ENCODE peak calls at places on chromosomes 7 and 10, in six cellular contexts. One of them, this sample, is unnamed.

GRCh38 chr10:63376560-63377304 is 89.0 kb downstream of the JMJD1C start:
- DNase-seq in cardiac muscle cell: peak
- DNase-seq in foreskin fibroblast: peak
- DNase-seq in astrocyte of the cerebellum: no peak
- DNase-seq in cardiac fibroblast: peak
- DNase-seq in hepatocyte: no peak
- DNase-seq in this sample: peak

GRCh38 chr10:43324847-43325246 is 46.6 kb upstream of the FXYD4 start:
- DNase-seq in astrocyte of the cerebellum: no peak
- DNase-seq in cardiac fibroblast: no peak
- DNase-seq in hepatocyte: no peak
- DNase-seq in cardiac muscle cell: no peak
- DNase-seq in foreskin fibroblast: no peak
- DNase-seq in this sample: no peak

GRCh38 chr10:26468691-26469090 is 30.6 kb downstream of the APBB1IP start:
- DNase-seq in astrocyte of the cerebellum: no peak
- DNase-seq in cardiac muscle cell: no peak
- DNase-seq in cardiac fibroblast: no peak
- DNase-seq in hepatocyte: no peak
- DNase-seq in foreskin fibroblast: no peak
- DNase-seq in this sample: no peak

GRCh38 chr10:111725035-111725434 is 458.5 kb downstream of the GPAM start:
- DNase-seq in cardiac fibroblast: no peak
- DNase-seq in foreskin fibroblast: no peak
- DNase-seq in cardiac muscle cell: no peak
- DNase-seq in astrocyte of the cerebellum: no peak
- DNase-seq in hepatocyte: no peak
- DNase-seq in this sample: no peak

GRCh38 chr7:51255536-51256243 is 60.9 kb downstream of the COBL start:
- DNase-seq in astrocyte of the cerebellum: no peak
- DNase-seq in foreskin fibroblast: no peak
- DNase-seq in cardiac muscle cell: no peak
- DNase-seq in cardiac fibroblast: no peak
- DNase-seq in hepatocyte: no peak
- DNase-seq in this sample: peak

GRCh38 chr10:89301721-89302445 is at the start of gene IFIT2:
- DNase-seq in cardiac muscle cell: peak
- DNase-seq in hepatocyte: peak
- DNase-seq in astrocyte of the cerebellum: peak
- DNase-seq in cardiac fibroblast: peak
- DNase-seq in foreskin fibroblast: peak
- DNase-seq in this sample: peak

GRCh38 chr7:32070051-32070405 is 179 bp downstream of the PDE1C start:
- DNase-seq in foreskin fibroblast: no peak
- DNase-seq in hepatocyte: no peak
- DNase-seq in cardiac muscle cell: no peak
- DNase-seq in astrocyte of the cerebellum: no peak
- DNase-seq in cardiac fibroblast: no peak
- DNase-seq in this sample: no peak

GRCh38 chr7:30996883-30997282 is 33.1 kb downstream of the GHRHR start:
- DNase-seq in hepatocyte: no peak
- DNase-seq in astrocyte of the cerebellum: no peak
- DNase-seq in cardiac fibroblast: no peak
- DNase-seq in foreskin fibroblast: no peak
- DNase-seq in cardiac muscle cell: no peak
- DNase-seq in this sample: peak

GRCh38 chr7:40704172-40704571 is 569.4 kb downstream of the SUGCT start:
- DNase-seq in hepatocyte: no peak
- DNase-seq in astrocyte of the cerebellum: no peak
- DNase-seq in cardiac muscle cell: no peak
- DNase-seq in foreskin fibroblast: no peak
- DNase-seq in cardiac fibroblast: no peak
- DNase-seq in this sample: no peak

GRCh38 chr7:107982918-107983389 is 20.0 kb downstream of the LAMB1 start:
- DNase-seq in cardiac fibroblast: peak
- DNase-seq in cardiac muscle cell: no peak
- DNase-seq in hepatocyte: peak
- DNase-seq in foreskin fibroblast: no peak
- DNase-seq in astrocyte of the cerebellum: no peak
- DNase-seq in this sample: no peak

GRCh38 chr7:17912050-17912449 is 28.2 kb downstream of the SNX13 start:
- DNase-seq in astrocyte of the cerebellum: no peak
- DNase-seq in hepatocyte: no peak
- DNase-seq in cardiac muscle cell: no peak
- DNase-seq in cardiac fibroblast: no peak
- DNase-seq in foreskin fibroblast: no peak
- DNase-seq in this sample: no peak

GRCh38 chr10:104150206-104150605 is 28.2 kb downstream of the SFR1 start:
- DNase-seq in hepatocyte: no peak
- DNase-seq in foreskin fibroblast: no peak
- DNase-seq in astrocyte of the cerebellum: no peak
- DNase-seq in cardiac muscle cell: no peak
- DNase-seq in cardiac fibroblast: no peak
- DNase-seq in this sample: peak

GRCh38 chr10:86155034-86155656 is 211.4 kb downstream of the GRID1 start:
- DNase-seq in astrocyte of the cerebellum: no peak
- DNase-seq in hepatocyte: no peak
- DNase-seq in foreskin fibroblast: no peak
- DNase-seq in cardiac muscle cell: no peak
- DNase-seq in cardiac fibroblast: no peak
- DNase-seq in this sample: no peak

GRCh38 chr10:34922138-34922537 is 107.0 kb upstream of the PARD3 start:
- DNase-seq in hepatocyte: no peak
- DNase-seq in cardiac muscle cell: no peak
- DNase-seq in astrocyte of the cerebellum: no peak
- DNase-seq in cardiac fibroblast: peak
- DNase-seq in foreskin fibroblast: peak
- DNase-seq in this sample: peak

GRCh38 chr10:116769791-116770190 is 27.4 kb upstream of the HSPA12A start:
- DNase-seq in hepatocyte: no peak
- DNase-seq in cardiac fibroblast: peak
- DNase-seq in cardiac muscle cell: peak
- DNase-seq in astrocyte of the cerebellum: no peak
- DNase-seq in foreskin fibroblast: peak
- DNase-seq in this sample: peak

GRCh38 chr7:75872073-75872782 is 6.6 kb upstream of the RHBDD2 start:
- DNase-seq in foreskin fibroblast: no peak
- DNase-seq in hepatocyte: no peak
- DNase-seq in astrocyte of the cerebellum: no peak
- DNase-seq in cardiac muscle cell: no peak
- DNase-seq in cardiac fibroblast: peak
- DNase-seq in this sample: no peak

GRCh38 chr10:131871673-131872005 is 29.2 kb upstream of the PPP2R2D start:
- DNase-seq in hepatocyte: no peak
- DNase-seq in cardiac fibroblast: no peak
- DNase-seq in foreskin fibroblast: no peak
- DNase-seq in astrocyte of the cerebellum: no peak
- DNase-seq in cardiac muscle cell: no peak
- DNase-seq in this sample: no peak

GRCh38 chr7:65840446-65840845 is 32.4 kb upstream of the VKORC1L1 start:
- DNase-seq in cardiac fibroblast: no peak
- DNase-seq in astrocyte of the cerebellum: no peak
- DNase-seq in foreskin fibroblast: no peak
- DNase-seq in hepatocyte: peak
- DNase-seq in cardiac muscle cell: peak
- DNase-seq in this sample: peak

GRCh38 chr7:158018971-158019645 is 568.5 kb downstream of the PTPRN2 start:
- DNase-seq in hepatocyte: no peak
- DNase-seq in cardiac fibroblast: no peak
- DNase-seq in astrocyte of the cerebellum: no peak
- DNase-seq in foreskin fibroblast: no peak
- DNase-seq in cardiac muscle cell: no peak
- DNase-seq in this sample: no peak

GRCh38 chr7:17520941-17521340 is 222.5 kb downstream of the AHR start:
- DNase-seq in cardiac fibroblast: peak
- DNase-seq in hepatocyte: no peak
- DNase-seq in foreskin fibroblast: no peak
- DNase-seq in astrocyte of the cerebellum: no peak
- DNase-seq in cardiac muscle cell: no peak
- DNase-seq in this sample: no peak

GRCh38 chr10:7797582-7797981 is 9.6 kb downstream of the ATP5F1C start:
- DNase-seq in cardiac muscle cell: peak
- DNase-seq in cardiac fibroblast: peak
- DNase-seq in hepatocyte: peak
- DNase-seq in astrocyte of the cerebellum: peak
- DNase-seq in foreskin fibroblast: peak
- DNase-seq in this sample: peak

GRCh38 chr10:33286186-33286934 is 48.1 kb downstream of the NRP1 start:
- DNase-seq in foreskin fibroblast: no peak
- DNase-seq in astrocyte of the cerebellum: no peak
- DNase-seq in hepatocyte: no peak
- DNase-seq in cardiac fibroblast: no peak
- DNase-seq in cardiac muscle cell: no peak
- DNase-seq in this sample: no peak

GRCh38 chr7:115094163-115094562 is 172.3 kb downstream of the MDFIC start:
- DNase-seq in astrocyte of the cerebellum: no peak
- DNase-seq in cardiac muscle cell: peak
- DNase-seq in foreskin fibroblast: peak
- DNase-seq in cardiac fibroblast: peak
- DNase-seq in hepatocyte: no peak
- DNase-seq in this sample: peak

GRCh38 chr7:21944616-21945373 is 904 bp downstream of the CDCA7L start:
- DNase-seq in hepatocyte: peak
- DNase-seq in astrocyte of the cerebellum: peak
- DNase-seq in foreskin fibroblast: no peak
- DNase-seq in cardiac fibroblast: no peak
- DNase-seq in cardiac muscle cell: peak
- DNase-seq in this sample: peak

GRCh38 chr10:62853710-62854109 is 37.5 kb upstream of the EGR2 start:
- DNase-seq in astrocyte of the cerebellum: no peak
- DNase-seq in hepatocyte: no peak
- DNase-seq in foreskin fibroblast: no peak
- DNase-seq in cardiac fibroblast: no peak
- DNase-seq in cardiac muscle cell: no peak
- DNase-seq in this sample: no peak

GRCh38 chr7:45869426-45869825 is 3.5 kb downstream of the CCDC201 start:
- DNase-seq in astrocyte of the cerebellum: no peak
- DNase-seq in cardiac fibroblast: no peak
- DNase-seq in cardiac muscle cell: peak
- DNase-seq in hepatocyte: no peak
- DNase-seq in foreskin fibroblast: no peak
- DNase-seq in this sample: peak

GRCh38 chr10:131858118-131858515 is 42.7 kb upstream of the PPP2R2D start:
- DNase-seq in foreskin fibroblast: no peak
- DNase-seq in cardiac fibroblast: no peak
- DNase-seq in cardiac muscle cell: no peak
- DNase-seq in hepatocyte: no peak
- DNase-seq in astrocyte of the cerebellum: no peak
- DNase-seq in this sample: no peak

DNA sequence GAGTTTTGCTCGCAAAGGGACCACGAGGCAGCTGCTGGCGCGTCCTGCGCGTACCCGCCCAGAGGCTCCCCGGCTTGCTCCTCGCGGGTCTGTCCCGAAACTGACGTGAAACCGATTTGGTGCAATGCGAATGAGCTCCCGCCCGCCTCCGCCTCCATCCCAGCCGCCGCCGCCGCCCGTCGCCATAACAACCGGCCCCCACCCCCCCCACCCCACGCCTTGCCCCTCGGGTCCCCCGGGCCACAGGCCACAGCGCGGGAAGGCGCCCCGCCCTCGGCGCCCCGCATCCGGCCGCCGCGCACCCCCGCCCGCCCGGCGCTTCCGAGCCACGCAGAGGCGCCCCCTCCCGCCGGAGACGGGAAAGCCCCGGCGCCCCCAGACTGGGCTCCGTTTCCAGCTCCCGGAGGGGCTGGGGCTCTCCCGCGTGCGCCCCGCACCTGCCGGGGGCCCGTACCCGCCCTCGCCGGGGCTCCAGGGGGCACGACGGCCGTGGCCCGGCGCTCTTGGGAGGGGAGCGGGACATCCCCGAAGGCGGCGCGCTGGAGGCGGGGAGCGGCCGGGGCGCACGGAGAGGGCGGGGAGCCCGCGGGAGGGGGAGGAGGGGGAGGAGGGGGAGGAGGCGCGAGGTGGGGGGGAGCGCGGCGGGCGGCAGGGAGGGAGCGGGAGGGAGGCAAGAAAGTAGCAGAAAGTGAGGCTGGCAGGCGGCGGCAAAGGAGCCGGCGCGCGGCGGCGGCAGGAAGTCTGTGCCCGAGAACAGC is at the start of gene CAMK1D:
- DNase-seq in astrocyte of the cerebellum: peak
- DNase-seq in hepatocyte: peak
- DNase-seq in foreskin fibroblast: peak
- DNase-seq in cardiac muscle cell: peak
- DNase-seq in cardiac fibroblast: peak
- DNase-seq in this sample: peak
- TF ChIP-seq CTCF in astrocyte of the cerebellum: no peak
- TF ChIP-seq CTCF in hepatocyte: peak
- TF ChIP-seq CTCF in foreskin fibroblast: peak
- TF ChIP-seq CTCF in cardiac muscle cell: no peak
- TF ChIP-seq CTCF in cardiac fibroblast: no peak
- TF ChIP-seq CTCF in this sample: peak

GRCh38 chr10:48238826-48239520 is 35.5 kb downstream of the FRMPD2 start:
- DNase-seq in cardiac fibroblast: no peak
- DNase-seq in hepatocyte: no peak
- DNase-seq in cardiac muscle cell: no peak
- DNase-seq in astrocyte of the cerebellum: no peak
- DNase-seq in foreskin fibroblast: no peak
- DNase-seq in this sample: no peak
- TF ChIP-seq CTCF in cardiac fibroblast: no peak
- TF ChIP-seq CTCF in hepatocyte: no peak
- TF ChIP-seq CTCF in cardiac muscle cell: no peak
- TF ChIP-seq CTCF in astrocyte of the cerebellum: no peak
- TF ChIP-seq CTCF in foreskin fibroblast: no peak
- TF ChIP-seq CTCF in this sample: no peak

GRCh38 chr10:99484626-99485581 is 47.8 kb upstream of the NKX2-3 start:
- DNase-seq in cardiac muscle cell: no peak
- DNase-seq in foreskin fibroblast: no peak
- DNase-seq in astrocyte of the cerebellum: no peak
- DNase-seq in hepatocyte: no peak
- DNase-seq in cardiac fibroblast: no peak
- DNase-seq in this sample: peak
- TF ChIP-seq CTCF in cardiac muscle cell: no peak
- TF ChIP-seq CTCF in foreskin fibroblast: no peak
- TF ChIP-seq CTCF in astrocyte of the cerebellum: no peak
- TF ChIP-seq CTCF in hepatocyte: peak
- TF ChIP-seq CTCF in cardiac fibroblast: no peak
- TF ChIP-seq CTCF in this sample: peak

GRCh38 chr10:77493239-77493806 is 144.3 kb downstream of the KCNMA1 start:
- DNase-seq in hepatocyte: no peak
- DNase-seq in cardiac fibroblast: no peak
- DNase-seq in astrocyte of the cerebellum: no peak
- DNase-seq in cardiac muscle cell: no peak
- DNase-seq in foreskin fibroblast: no peak
- DNase-seq in this sample: no peak

GRCh38 chr10:77490915-77491314 is 146.7 kb downstream of the KCNMA1 start:
- DNase-seq in cardiac muscle cell: no peak
- DNase-seq in foreskin fibroblast: no peak
- DNase-seq in hepatocyte: no peak
- DNase-seq in astrocyte of the cerebellum: peak
- DNase-seq in cardiac fibroblast: peak
- DNase-seq in this sample: no peak

GRCh38 chr10:77496941-77497420 is 140.6 kb downstream of the KCNMA1 start:
- DNase-seq in cardiac fibroblast: no peak
- DNase-seq in cardiac muscle cell: no peak
- DNase-seq in hepatocyte: no peak
- DNase-seq in astrocyte of the cerebellum: no peak
- DNase-seq in foreskin fibroblast: no peak
- DNase-seq in this sample: peak

GRCh38 chr10:77494789-77495541 is 142.6 kb downstream of the KCNMA1 start:
- DNase-seq in astrocyte of the cerebellum: no peak
- DNase-seq in cardiac fibroblast: no peak
- DNase-seq in foreskin fibroblast: no peak
- DNase-seq in cardiac muscle cell: no peak
- DNase-seq in hepatocyte: no peak
- DNase-seq in this sample: no peak

GRCh38 chr10:77493851-77494788 is 143.5 kb downstream of the KCNMA1 start:
- DNase-seq in cardiac muscle cell: peak
- DNase-seq in astrocyte of the cerebellum: peak
- DNase-seq in hepatocyte: peak
- DNase-seq in cardiac fibroblast: peak
- DNase-seq in foreskin fibroblast: no peak
- DNase-seq in this sample: peak
- TF ChIP-seq CTCF in cardiac muscle cell: peak
- TF ChIP-seq CTCF in astrocyte of the cerebellum: peak
- TF ChIP-seq CTCF in hepatocyte: peak
- TF ChIP-seq CTCF in cardiac fibroblast: peak
- TF ChIP-seq CTCF in foreskin fibroblast: peak
- TF ChIP-seq CTCF in this sample: peak